ENCODE peak calls at places on chromosome 5, in six cellular contexts. Z is activated CD4-positive, alpha-beta T cell treated with anti-CD3 and anti-CD28 coated beads for 36 hours; G is activated CD8-positive, alpha-beta memory T cell treated with anti-CD3 and anti-CD28 coated beads for 24 hours; X is GM06990; W is lung; O is stimulated activated CD4-positive, alpha-beta T cell treated with anti-CD3 and anti-CD28 coated beads, Interleukin-2, amount 100 ng/mL, for 24 hours. L is an unnamed sample.

GRCh38 chr5:16932401-16932800 is 3.7 kb downstream of the MYO10 start:
- DNase-seq in Z (no peak), G (no peak), X (no peak), W (no peak), O (no peak), L (no peak)

GRCh38 chr5:63963080-63963735 is 963 bp upstream of the HTR1A start:
- DNase-seq in Z (peak), G (no peak), X (no peak), W (peak), O (peak), L (no peak)

GRCh38 chr5:149170292-149170691 is 29.0 kb downstream of the ABLIM3 start:
- DNase-seq in Z (no peak), G (no peak), X (no peak), W (no peak), O (no peak), L (no peak)

GRCh38 chr5:122129332-122129731 is at the start of gene ZNF474:
- DNase-seq in Z (no peak), G (no peak), X (no peak), W (no peak), O (no peak), L (peak)

GRCh38 chr5:132052520-132052919 is 7.9 kb upstream of the IL3 start:
- DNase-seq in Z (no peak), G (no peak), X (no peak), W (no peak), O (no peak), L (peak)

GRCh38 chr5:168525856-168526255 is 3.2 kb upstream of the FBLL1 start:
- DNase-seq in Z (no peak), G (no peak), X (no peak), W (no peak), O (no peak), L (no peak)

GRCh38 chr5:106312360-106312759 is 1358.4 kb downstream of the EFNA5 start:
- DNase-seq in Z (no peak), G (no peak), X (no peak), W (no peak), O (no peak), L (no peak)

GRCh38 chr5:138353550-138353893 is 1.0 kb downstream of the KDM3B start:
- DNase-seq in Z (no peak), G (no peak), X (no peak), W (no peak), O (no peak), L (no peak)

GRCh38 chr5:153658151-153658550 is 167.7 kb downstream of the GRIA1 start:
- DNase-seq in Z (no peak), G (no peak), X (no peak), W (no peak), O (no peak), L (no peak)

GRCh38 chr5:175654807-175655206 is 3.1 kb upstream of the HRH2 start:
- DNase-seq in Z (peak), G (no peak), X (no peak), W (no peak), O (no peak), L (no peak)

L was measured in osteocyte.